ENCODE peak calls at places on chromosomes 5 and 9, in eight cellular contexts. Q, I, N, S, O, C, H and Z are unnamed samples.

GRCh38 chr9:21001581-21001980 is 29.9 kb downstream of the HACD4 start:
- DNase-seq in Q (no peak), I (no peak), N (no peak), S (no peak), O (no peak), C (no peak), H (no peak), Z (no peak)

GRCh38 chr5:82244854-82245635 is 33.1 kb downstream of the RPS23 start:
- DNase-seq in Q (no peak), I (no peak), N (no peak), S (no peak), O (no peak), C (no peak), H (no peak), Z (no peak)

GRCh38 chr9:374726-375125 is 160.1 kb downstream of the DOCK8 start:
- DNase-seq in Q (no peak), I (no peak), N (no peak), S (no peak), O (no peak), C (no peak), H (no peak), Z (no peak)

GRCh38 chr5:54195701-54196100 is 114.7 kb downstream of the ARL15 start:
- DNase-seq in Q (no peak), I (no peak), N (no peak), S (no peak), O (no peak), C (no peak), H (no peak), Z (no peak)

GRCh38 chr5:546376-546908 is 22.2 kb upstream of the SLC9A3 start:
- DNase-seq in Q (no peak), I (no peak), N (no peak), S (no peak), O (no peak), C (no peak), H (no peak), Z (no peak)

GRCh38 chr9:133763272-133764183 is 25.4 kb upstream of the SARDH start:
- DNase-seq in Q (no peak), I (no peak), N (no peak), S (peak), O (peak), C (no peak), H (no peak), Z (peak)

GRCh38 chr5:98750693-98751092 is 22.8 kb upstream of the RGMB start:
- DNase-seq in Q (no peak), I (no peak), N (no peak), S (peak), O (no peak), C (peak), H (no peak), Z (no peak)

GRCh38 chr5:139639619-139640431 is 8.3 kb upstream of the CXXC5 start:
- DNase-seq in Q (peak), I (no peak), N (no peak), S (no peak), O (no peak), C (no peak), H (no peak), Z (peak)

GRCh38 chr5:131209506-131210191 is 38.9 kb downstream of the LYRM7 start:
- DNase-seq in Q (no peak), I (no peak), N (no peak), S (no peak), O (no peak), C (no peak), H (no peak), Z (no peak)

GRCh38 chr5:160833806-160834205 is 18.2 kb downstream of the ATP10B start:
- DNase-seq in Q (no peak), I (no peak), N (no peak), S (no peak), O (no peak), C (no peak), H (no peak), Z (no peak)

GRCh38 chr9:35859995-35860348 is 10.2 kb downstream of the OR13J1 start:
- DNase-seq in Q (no peak), I (no peak), N (no peak), S (no peak), O (no peak), C (no peak), H (no peak), Z (no peak)

GRCh38 chr9:120742951-120743416 is 28.7 kb upstream of the MEGF9 start:
- DNase-seq in Q (no peak), I (peak), N (no peak), S (peak), O (no peak), C (peak), H (no peak), Z (no peak)

GRCh38 chr9:114232091-114232440 is 76.7 kb downstream of the COL27A1 start:
- DNase-seq in Q (no peak), I (no peak), N (no peak), S (no peak), O (no peak), C (no peak), H (no peak), Z (no peak)

GRCh38 chr9:114231218-114232090 is 76.1 kb downstream of the COL27A1 start:
- DNase-seq in Q (no peak), I (no peak), N (no peak), S (no peak), O (no peak), C (no peak), H (no peak), Z (no peak)

GRCh38 chr9:114235113-114235589 is 79.8 kb downstream of the COL27A1 start:
- DNase-seq in Q (no peak), I (no peak), N (no peak), S (no peak), O (no peak), C (no peak), H (no peak), Z (no peak)

GRCh38 chr9:114236391-114237138 is 81.2 kb downstream of the COL27A1 start:
- DNase-seq in Q (no peak), I (no peak), N (no peak), S (no peak), O (no peak), C (no peak), H (no peak), Z (no peak)

GRCh38 chr9:114233806-114234205 is 78.5 kb downstream of the COL27A1 start:
- DNase-seq in Q (peak), I (no peak), N (no peak), S (no peak), O (no peak), C (no peak), H (no peak), Z (no peak)
- TF ChIP-seq CTCF in Q (peak), I (no peak), N (no peak), S (no peak), O (no peak), C (no peak), H (no peak), Z (no peak)

GRCh38 chr9:25716220-25716872 is 38.1 kb upstream of the TUSC1 start:
- DNase-seq in Q (no peak), I (peak), N (peak), S (peak), O (peak), C (peak), H (peak), Z (no peak)
- TF ChIP-seq CTCF in Q (no peak), I (peak), N (peak), S (peak), O (peak), C (peak), H (peak), Z (peak)

DNA sequence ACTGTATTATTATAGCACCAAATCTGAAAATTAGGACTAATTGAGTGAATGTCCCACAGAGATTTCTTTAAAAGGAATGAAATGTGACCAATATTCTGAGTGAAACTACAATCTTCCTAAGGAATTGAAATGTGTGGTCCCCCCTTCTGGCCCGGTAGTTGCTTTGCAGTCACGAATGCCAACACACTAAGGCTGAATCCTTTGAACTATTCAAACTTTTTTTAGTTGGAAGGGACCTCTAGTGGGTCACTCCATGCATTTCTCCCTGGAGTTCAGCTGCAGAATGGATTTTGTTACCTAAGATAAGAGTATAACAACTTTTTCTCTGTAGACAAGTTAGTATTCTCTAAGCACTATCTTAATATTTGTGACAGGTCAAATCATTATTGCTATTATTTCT is 2.8 kb downstream of the CDH6 start:
- DNase-seq in Q (no peak), I (no peak), N (no peak), S (peak), O (peak), C (peak), H (no peak), Z (no peak)
- TF ChIP-seq CTCF in Q (no peak), I (peak), N (no peak), S (peak), O (peak), C (no peak), H (no peak), Z (no peak)

GRCh38 chr5:119706049-119706448 is 76.7 kb downstream of the FAM170A start:
- DNase-seq in Q (no peak), I (no peak), N (no peak), S (no peak), O (no peak), C (no peak), H (no peak), Z (no peak)

DNA sequence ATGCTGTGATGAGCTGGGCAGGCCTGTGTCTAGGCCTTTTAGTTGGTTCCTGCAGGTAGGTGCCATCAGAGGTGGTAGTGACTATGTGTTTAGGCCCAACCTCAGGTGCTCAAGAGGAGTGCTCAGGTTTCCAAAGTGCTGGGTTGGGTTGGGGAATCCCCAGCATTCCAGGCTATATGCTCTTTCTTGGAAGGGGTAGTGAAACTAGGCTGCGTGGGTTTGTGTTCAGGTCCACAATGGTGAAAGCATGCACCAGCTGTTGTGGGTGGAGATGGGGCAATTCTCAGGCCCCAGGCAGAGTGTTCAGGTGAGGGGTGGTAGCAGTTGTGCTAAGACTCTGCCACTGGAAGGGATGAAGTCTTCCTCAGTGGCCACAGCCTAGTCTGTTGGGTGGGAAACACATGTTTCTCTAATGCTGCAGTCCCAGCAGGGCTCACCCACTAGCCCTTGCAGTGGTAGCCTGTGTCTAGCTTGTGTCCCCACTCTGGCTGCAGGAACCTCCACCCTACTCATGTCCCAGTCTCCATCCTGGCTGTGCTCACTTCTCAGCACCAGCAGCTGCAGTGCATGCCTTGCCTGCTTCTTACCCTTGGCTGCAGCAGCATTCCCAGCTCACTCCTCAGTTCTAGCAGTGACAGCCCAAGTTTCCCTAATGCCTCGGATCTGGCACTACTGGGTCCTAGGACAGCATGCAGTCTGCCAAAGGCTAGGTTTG is 78.9 kb downstream of the FAM170A start:
- DNase-seq in Q (no peak), I (no peak), N (no peak), S (no peak), O (no peak), C (no peak), H (no peak), Z (no peak)
- TF ChIP-seq CTCF in Q (no peak), I (no peak), N (no peak), S (no peak), O (no peak), C (no peak), H (no peak), Z (no peak)

GRCh38 chr5:9514968-9515367 is 30.9 kb downstream of the SEMA5A start:
- DNase-seq in Q (no peak), I (no peak), N (no peak), S (no peak), O (no peak), C (peak), H (no peak), Z (no peak)

GRCh38 chr5:9512452-9512851 is 33.4 kb downstream of the SEMA5A start:
- DNase-seq in Q (peak), I (no peak), N (no peak), S (peak), O (peak), C (no peak), H (no peak), Z (no peak)

GRCh38 chr5:9515451-9515850 is 30.4 kb downstream of the SEMA5A start:
- DNase-seq in Q (no peak), I (no peak), N (no peak), S (no peak), O (no peak), C (peak), H (no peak), Z (no peak)

GRCh38 chr5:9516591-9516990 is 29.3 kb downstream of the SEMA5A start:
- DNase-seq in Q (no peak), I (no peak), N (no peak), S (no peak), O (no peak), C (no peak), H (no peak), Z (no peak)

GRCh38 chr5:9513825-9514224 is 32.0 kb downstream of the SEMA5A start:
- DNase-seq in Q (no peak), I (no peak), N (no peak), S (peak), O (peak), C (peak), H (no peak), Z (no peak)
- TF ChIP-seq CTCF in Q (peak), I (peak), N (peak), S (peak), O (peak), C (peak), H (no peak), Z (no peak)

DNA sequence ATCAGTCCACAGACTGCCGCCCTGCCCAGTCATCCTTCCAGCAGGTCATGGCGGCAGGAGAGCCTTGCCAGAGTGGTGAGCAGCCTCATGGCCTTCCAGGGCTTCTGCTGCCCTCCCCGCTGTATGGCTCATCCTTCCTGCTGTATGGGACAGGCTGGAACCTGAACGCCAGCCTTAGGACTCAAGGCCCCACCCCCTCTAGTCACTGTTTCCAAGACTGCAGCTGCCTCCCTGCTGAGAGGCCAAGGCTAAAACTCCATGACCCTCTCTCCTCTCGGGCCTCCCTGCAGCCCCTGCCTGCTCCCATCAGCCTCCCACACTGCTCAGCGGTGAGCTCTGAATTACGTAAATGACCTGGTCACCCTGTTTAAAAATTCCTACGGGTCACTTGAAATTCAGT is 227.5 kb downstream of the AGTPBP1 start:
- DNase-seq in Q (no peak), I (no peak), N (no peak), S (no peak), O (peak), C (no peak), H (no peak), Z (no peak)
- TF ChIP-seq CTCF in Q (no peak), I (no peak), N (no peak), S (no peak), O (no peak), C (no peak), H (no peak), Z (no peak)

GRCh38 chr9:130998596-130999264 is 10.2 kb upstream of the LAMC3 start:
- DNase-seq in Q (no peak), I (no peak), N (no peak), S (no peak), O (no peak), C (no peak), H (no peak), Z (no peak)
- TF ChIP-seq CTCF in Q (no peak), I (no peak), N (no peak), S (no peak), O (no peak), C (no peak), H (peak), Z (no peak)

GRCh38 chr5:133918731-133919130 is 49.7 kb downstream of the C5orf15 start:
- DNase-seq in Q (no peak), I (no peak), N (no peak), S (no peak), O (no peak), C (no peak), H (no peak), Z (no peak)

GRCh38 chr5:133916914-133917313 is 51.5 kb downstream of the C5orf15 start:
- DNase-seq in Q (no peak), I (no peak), N (no peak), S (no peak), O (no peak), C (no peak), H (no peak), Z (no peak)

GRCh38 chr5:133921069-133921468 is 47.4 kb downstream of the C5orf15 start:
- DNase-seq in Q (no peak), I (no peak), N (no peak), S (no peak), O (no peak), C (no peak), H (no peak), Z (no peak)

GRCh38 chr5:133918316-133918715 is 50.1 kb downstream of the C5orf15 start:
- DNase-seq in Q (no peak), I (no peak), N (no peak), S (no peak), O (no peak), C (no peak), H (no peak), Z (no peak)

GRCh38 chr5:133919148-133920136 is 49.0 kb downstream of the C5orf15 start:
- DNase-seq in Q (no peak), I (no peak), N (no peak), S (no peak), O (no peak), C (no peak), H (no peak), Z (no peak)
- TF ChIP-seq CTCF in Q (no peak), I (no peak), N (no peak), S (no peak), O (no peak), C (peak), H (no peak), Z (no peak)